ENCODE peak calls at places on chromosomes 7 and 10, in five cellular contexts. One of them, this sample, is unnamed.

GRCh38 chr7:128963327-128963757 is 25.6 kb downstream of the IRF5 start:
- DNase-seq in endothelial cell of umbilical vein: no peak
- DNase-seq in GM12878: peak
- DNase-seq in A549: no peak
- DNase-seq in HepG2: no peak
- DNase-seq in this sample: no peak

GRCh38 chr7:33062023-33062781 is at the start of gene NT5C3A:
- DNase-seq in HepG2: no peak
- DNase-seq in endothelial cell of umbilical vein: peak
- DNase-seq in A549: no peak
- DNase-seq in GM12878: no peak
- DNase-seq in this sample: peak

GRCh38 chr10:25725917-25726716 is 207.9 kb upstream of the MYO3A start:
- DNase-seq in HepG2: peak
- DNase-seq in A549: peak
- DNase-seq in GM12878: no peak
- DNase-seq in endothelial cell of umbilical vein: peak
- DNase-seq in this sample: peak

GRCh38 chr7:39212881-39213280 is 235.2 kb downstream of the POU6F2 start:
- DNase-seq in HepG2: no peak
- DNase-seq in GM12878: no peak
- DNase-seq in endothelial cell of umbilical vein: no peak
- DNase-seq in A549: no peak
- DNase-seq in this sample: no peak

GRCh38 chr7:20185988-20186387 is 31.2 kb downstream of the MACC1 start:
- DNase-seq in A549: no peak
- DNase-seq in endothelial cell of umbilical vein: no peak
- DNase-seq in HepG2: no peak
- DNase-seq in GM12878: no peak
- DNase-seq in this sample: no peak

GRCh38 chr7:73736885-73737284 is 1.7 kb downstream of the ABHD11 start:
- DNase-seq in HepG2: no peak
- DNase-seq in endothelial cell of umbilical vein: no peak
- DNase-seq in GM12878: no peak
- DNase-seq in A549: no peak
- DNase-seq in this sample: no peak

GRCh38 chr10:26296351-26296750 is 79.8 kb downstream of the GAD2 start:
- DNase-seq in HepG2: no peak
- DNase-seq in A549: peak
- DNase-seq in GM12878: no peak
- DNase-seq in endothelial cell of umbilical vein: no peak
- DNase-seq in this sample: no peak

GRCh38 chr7:52114509-52114908 is 797.9 kb upstream of the COBL start:
- DNase-seq in A549: no peak
- DNase-seq in endothelial cell of umbilical vein: no peak
- DNase-seq in HepG2: no peak
- DNase-seq in GM12878: no peak
- DNase-seq in this sample: no peak

DNA sequence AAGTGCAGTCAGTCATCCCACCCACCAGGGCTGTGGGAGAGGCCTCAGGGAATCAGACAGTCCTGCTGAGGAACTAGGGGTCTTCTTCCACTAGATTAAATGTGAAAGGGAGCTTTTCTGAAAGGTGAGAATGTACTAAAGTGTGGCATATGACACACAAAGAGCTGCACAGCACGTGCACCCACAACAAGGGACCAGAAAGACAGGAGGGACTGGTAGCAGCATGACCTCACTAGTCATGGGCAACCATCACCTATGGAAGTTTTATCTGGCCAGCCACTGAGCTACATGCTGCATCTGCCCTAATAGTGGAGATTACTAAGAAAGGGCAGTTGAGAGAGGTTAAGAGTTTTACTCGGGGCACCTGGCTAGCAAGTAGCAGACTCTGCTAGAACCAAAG is 204.4 kb upstream of the AOAH start:
- DNase-seq in HepG2: no peak
- DNase-seq in A549: no peak
- DNase-seq in endothelial cell of umbilical vein: no peak
- DNase-seq in GM12878: no peak
- DNase-seq in this sample: no peak
- TF ChIP-seq MYC in HepG2: no peak
- TF ChIP-seq MYC in A549: no peak
- TF ChIP-seq MYC in endothelial cell of umbilical vein: no peak
- TF ChIP-seq MYC in GM12878: no peak
- TF ChIP-seq MYC in this sample: no peak

GRCh38 chr10:64041185-64041988 is 520.2 kb downstream of the REEP3 start:
- DNase-seq in endothelial cell of umbilical vein: peak
- DNase-seq in HepG2: peak
- DNase-seq in GM12878: peak
- DNase-seq in A549: peak
- DNase-seq in this sample: peak
- H3K4me3 ChIP-seq in endothelial cell of umbilical vein: peak
- H3K4me3 ChIP-seq in HepG2: no peak
- H3K4me3 ChIP-seq in GM12878: peak
- H3K4me3 ChIP-seq in A549: peak
- H3K4me3 ChIP-seq in this sample: no peak

DNA sequence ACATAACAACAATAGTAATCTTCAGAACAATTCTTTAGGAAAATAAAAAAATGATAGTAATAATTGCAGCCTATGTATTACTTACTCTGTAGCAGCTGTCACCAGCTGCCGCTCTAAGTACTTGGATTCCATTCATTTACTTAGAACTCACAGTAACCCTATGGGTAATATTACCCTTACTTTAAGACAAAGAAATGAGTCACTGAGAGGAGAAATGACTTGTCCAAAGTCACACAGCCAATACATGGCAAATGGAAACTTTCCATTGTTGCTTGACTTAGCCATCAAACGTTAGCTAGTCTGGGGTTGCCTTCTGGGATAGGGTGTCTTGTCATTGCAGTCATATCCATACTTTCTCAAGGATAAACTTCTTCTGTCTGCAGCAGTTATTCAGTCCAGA is 3.6 kb downstream of the CCNY start:
- DNase-seq in HepG2: no peak
- DNase-seq in endothelial cell of umbilical vein: peak
- DNase-seq in A549: no peak
- DNase-seq in GM12878: peak
- DNase-seq in this sample: peak
- TF ChIP-seq MYC in HepG2: no peak
- TF ChIP-seq MYC in endothelial cell of umbilical vein: no peak
- TF ChIP-seq MYC in A549: no peak
- TF ChIP-seq MYC in GM12878: no peak
- TF ChIP-seq MYC in this sample: no peak

GRCh38 chr7:15557186-15557585 is 4.6 kb downstream of the AGMO start:
- DNase-seq in endothelial cell of umbilical vein: no peak
- DNase-seq in GM12878: no peak
- DNase-seq in A549: peak
- DNase-seq in HepG2: no peak
- DNase-seq in this sample: no peak

GRCh38 chr7:15554744-15555143 is 7.1 kb downstream of the AGMO start:
- DNase-seq in endothelial cell of umbilical vein: peak
- DNase-seq in HepG2: no peak
- DNase-seq in GM12878: no peak
- DNase-seq in A549: no peak
- DNase-seq in this sample: no peak

GRCh38 chr7:15555385-15555859 is 6.4 kb downstream of the AGMO start:
- DNase-seq in HepG2: peak
- DNase-seq in GM12878: no peak
- DNase-seq in endothelial cell of umbilical vein: peak
- DNase-seq in A549: peak
- DNase-seq in this sample: no peak

GRCh38 chr7:15557686-15558085 is 4.1 kb downstream of the AGMO start:
- DNase-seq in GM12878: no peak
- DNase-seq in endothelial cell of umbilical vein: no peak
- DNase-seq in A549: no peak
- DNase-seq in HepG2: no peak
- DNase-seq in this sample: no peak

GRCh38 chr7:15556706-15557105 is 5.1 kb downstream of the AGMO start:
- DNase-seq in HepG2: no peak
- DNase-seq in GM12878: no peak
- DNase-seq in endothelial cell of umbilical vein: peak
- DNase-seq in A549: no peak
- DNase-seq in this sample: no peak
- H3K4me3 ChIP-seq in HepG2: no peak
- H3K4me3 ChIP-seq in GM12878: no peak
- H3K4me3 ChIP-seq in endothelial cell of umbilical vein: no peak
- H3K4me3 ChIP-seq in A549: peak
- H3K4me3 ChIP-seq in this sample: no peak

GRCh38 chr10:101014230-101014884 is 14.7 kb downstream of the LZTS2 start:
- DNase-seq in HepG2: no peak
- DNase-seq in endothelial cell of umbilical vein: peak
- DNase-seq in GM12878: no peak
- DNase-seq in A549: peak
- DNase-seq in this sample: peak
- TF ChIP-seq MYC in HepG2: peak
- TF ChIP-seq MYC in endothelial cell of umbilical vein: no peak
- TF ChIP-seq MYC in GM12878: no peak
- TF ChIP-seq MYC in A549: peak
- TF ChIP-seq MYC in this sample: no peak